ENCODE peak calls at places on chromosomes 5 and 9, in ten cellular contexts. R is left ventricle myocardium inferior, L is A549, S is brain microvascular endothelial cell, N is NCI-H1092, K is ELR, Z is lung microvascular endothelial cell, D is body of pancreas, E is AG04450, H is NCI-H774. A is an unnamed sample.

GRCh38 chr9:108586451-108586850 is 269.3 kb downstream of the ACTL7B start:
- DNase-seq in E (no peak), D (no peak), R (no peak), S (no peak), N (no peak), Z (no peak), H (no peak), K (no peak), L (no peak), A (no peak)

GRCh38 chr5:31963961-31964360 is 210.2 kb downstream of the GOLPH3 start:
- DNase-seq in K (no peak), Z (no peak), R (no peak), E (no peak), N (no peak), D (no peak), L (no peak), H (no peak), S (no peak), A (no peak)

GRCh38 chr5:14413331-14413750 is 168.3 kb upstream of the OTULINL start:
- DNase-seq in H (no peak), S (peak), Z (no peak), E (no peak), D (no peak), N (no peak), K (no peak), L (no peak), R (no peak), A (no peak)

GRCh38 chr5:135047347-135047695 is 13.3 kb upstream of the PITX1 start:
- DNase-seq in E (no peak), Z (no peak), S (no peak), R (no peak), N (no peak), K (no peak), L (no peak), H (no peak), D (no peak), A (no peak)

GRCh38 chr5:139495644-139496435 is 13.3 kb upstream of the STING1 start:
- DNase-seq in K (peak), R (no peak), S (peak), H (no peak), E (no peak), L (no peak), D (no peak), Z (peak), N (no peak), A (no peak)

GRCh38 chr9:130451004-130451390 is 6.2 kb downstream of the ASS1 start:
- DNase-seq in D (no peak), L (no peak), K (no peak), E (no peak), Z (no peak), N (no peak), H (no peak), R (peak), S (no peak), A (no peak)

GRCh38 chr9:137619240-137620090 is 660 bp downstream of the EHMT1 start:
- DNase-seq in N (no peak), L (no peak), S (peak), D (peak), R (peak), K (peak), E (no peak), Z (peak), H (no peak), A (no peak)

GRCh38 chr5:116372931-116373597 is 201.6 kb downstream of the SEMA6A start:
- DNase-seq in K (no peak), S (no peak), D (no peak), Z (no peak), E (no peak), R (no peak), H (no peak), N (no peak), L (no peak), A (no peak)

GRCh38 chr9:75378036-75378435 is 289.7 kb downstream of the OSTF1 start:
- DNase-seq in K (peak), S (peak), R (peak), D (peak), Z (no peak), N (no peak), L (peak), H (no peak), E (no peak), A (no peak)

GRCh38 chr5:180869587-180869986 is 8.5 kb upstream of the ZFP62 start:
- DNase-seq in D (peak), E (no peak), L (no peak), Z (no peak), R (no peak), S (no peak), N (no peak), H (no peak), K (no peak), A (no peak)

A was measured in GDM1.